ENCODE peak calls at places on chromosomes 3 and 15, in nine cellular contexts. H is right atrium auricular region, A is astrocyte, W is pancreas, G is astrocyte of the cerebellum, L is ovary, O is right lobe of liver, M is fibroblast of mammary gland, N is esophagus muscularis mucosa. U is an unnamed sample.

GRCh38 chr3:76685858-76686257 is 354.0 kb upstream of the ROBO2 start:
- DNase-seq in H (no peak), A (peak), W (no peak), G (no peak), L (no peak), O (no peak), M (no peak), N (no peak), U (no peak)

GRCh38 chr15:48963524-48964113 is at the start of gene SHC4:
- DNase-seq in H (peak), A (peak), W (peak), G (peak), L (peak), O (peak), M (peak), N (no peak), U (peak)

GRCh38 chr15:64525828-64526530 is 65.6 kb downstream of the ZNF609 start:
- DNase-seq in H (no peak), A (peak), W (no peak), G (no peak), L (no peak), O (no peak), M (no peak), N (no peak), U (no peak)

GRCh38 chr3:39381432-39381831 is 1.7 kb upstream of the SLC25A38 start:
- DNase-seq in H (no peak), A (no peak), W (peak), G (no peak), L (no peak), O (no peak), M (no peak), N (no peak), U (no peak)

GRCh38 chr3:172982731-172983364 is 158.2 kb downstream of the SPATA16 start:
- DNase-seq in H (no peak), A (no peak), W (no peak), G (no peak), L (no peak), O (no peak), M (no peak), N (no peak), U (no peak)

GRCh38 chr3:10299175-10299574 is 6.4 kb upstream of the GHRL start:
- DNase-seq in H (no peak), A (no peak), W (no peak), G (no peak), L (no peak), O (no peak), M (peak), N (no peak), U (no peak)

GRCh38 chr3:64871237-64871636 is 183.4 kb upstream of the ADAMTS9 start:
- DNase-seq in H (no peak), A (no peak), W (no peak), G (no peak), L (no peak), O (no peak), M (no peak), N (no peak), U (no peak)

GRCh38 chr3:100913870-100914654 is 79.2 kb downstream of the ABI3BP start:
- DNase-seq in H (peak), A (peak), W (no peak), G (no peak), L (peak), O (no peak), M (peak), N (no peak), U (no peak)

GRCh38 chr15:65298731-65299130 is 2.9 kb downstream of the RNU5A-1 start:
- DNase-seq in H (no peak), A (no peak), W (no peak), G (no peak), L (no peak), O (no peak), M (no peak), N (no peak), U (no peak)

GRCh38 chr3:138199847-138200246 is 12.7 kb downstream of the ARMC8 start:
- DNase-seq in H (no peak), A (no peak), W (no peak), G (no peak), L (no peak), O (no peak), M (no peak), N (no peak), U (no peak)

GRCh38 chr3:148791296-148791695 is 36.3 kb upstream of the CPB1 start:
- DNase-seq in H (no peak), A (peak), W (no peak), G (peak), L (no peak), O (no peak), M (peak), N (no peak), U (peak)

GRCh38 chr15:92391640-92392039 is 2.0 kb upstream of the ST8SIA2 start:
- DNase-seq in H (no peak), A (peak), W (no peak), G (peak), L (no peak), O (no peak), M (peak), N (no peak), U (no peak)

GRCh38 chr15:70494861-70495571 is 268.3 kb downstream of the UACA start:
- DNase-seq in H (no peak), A (peak), W (no peak), G (no peak), L (no peak), O (no peak), M (peak), N (no peak), U (no peak)
- H3K4me3 ChIP-seq in H (no peak), A (no peak), W (no peak), G (no peak), L (no peak), O (no peak), M (no peak), N (no peak), U (no peak)

DNA sequence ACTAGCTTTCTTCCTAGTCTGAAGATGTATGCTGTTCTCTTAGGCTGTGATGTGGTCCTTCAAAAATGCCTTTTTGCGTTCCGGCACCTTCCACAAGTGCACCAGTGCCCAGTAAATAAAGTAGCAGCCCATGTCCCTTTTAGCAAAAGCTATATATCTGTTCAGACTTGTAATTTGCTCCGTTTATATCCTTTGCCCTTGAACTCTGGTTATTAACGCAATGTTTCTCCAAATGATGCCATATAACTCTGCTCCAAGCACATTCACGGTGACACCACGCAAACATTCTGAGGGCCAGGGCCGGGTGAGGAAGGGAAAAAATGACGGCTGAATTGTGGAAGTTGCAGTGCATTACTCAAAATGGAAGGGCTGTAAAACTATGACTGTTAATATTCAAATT is 1001.1 kb upstream of the NR2F2 start:
- DNase-seq in H (no peak), A (no peak), W (no peak), G (no peak), L (peak), O (no peak), M (no peak), N (no peak), U (no peak)
- H3K4me3 ChIP-seq in H (no peak), A (no peak), W (no peak), G (no peak), L (peak), O (peak), M (no peak), N (no peak), U (no peak)

DNA sequence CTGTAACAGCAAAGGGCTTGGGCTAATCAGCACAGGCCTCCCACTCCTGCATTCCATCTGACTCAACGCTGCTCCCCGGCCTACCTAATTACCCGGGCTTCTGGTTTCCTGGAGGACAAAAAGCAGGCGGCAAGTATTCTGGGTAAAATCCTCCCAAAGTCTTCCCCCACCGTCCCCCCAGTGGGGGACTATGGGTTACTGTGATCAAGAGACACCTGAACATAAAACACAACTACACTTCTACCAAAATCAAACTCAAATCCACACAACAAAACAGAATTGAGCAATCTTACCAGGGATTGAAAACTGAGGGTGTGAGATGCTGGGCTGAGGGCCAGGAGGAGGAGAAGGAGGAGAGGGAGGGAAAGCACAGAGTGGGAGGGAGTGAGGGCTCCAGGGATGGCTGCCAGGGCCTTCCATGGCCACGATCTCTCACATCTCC is 8.9 kb upstream of the NCKIPSD start:
- DNase-seq in H (peak), A (peak), W (peak), G (peak), L (peak), O (peak), M (peak), N (no peak), U (peak)
- H3K4me3 ChIP-seq in H (peak), A (peak), W (no peak), G (peak), L (peak), O (no peak), M (peak), N (peak), U (peak)

DNA sequence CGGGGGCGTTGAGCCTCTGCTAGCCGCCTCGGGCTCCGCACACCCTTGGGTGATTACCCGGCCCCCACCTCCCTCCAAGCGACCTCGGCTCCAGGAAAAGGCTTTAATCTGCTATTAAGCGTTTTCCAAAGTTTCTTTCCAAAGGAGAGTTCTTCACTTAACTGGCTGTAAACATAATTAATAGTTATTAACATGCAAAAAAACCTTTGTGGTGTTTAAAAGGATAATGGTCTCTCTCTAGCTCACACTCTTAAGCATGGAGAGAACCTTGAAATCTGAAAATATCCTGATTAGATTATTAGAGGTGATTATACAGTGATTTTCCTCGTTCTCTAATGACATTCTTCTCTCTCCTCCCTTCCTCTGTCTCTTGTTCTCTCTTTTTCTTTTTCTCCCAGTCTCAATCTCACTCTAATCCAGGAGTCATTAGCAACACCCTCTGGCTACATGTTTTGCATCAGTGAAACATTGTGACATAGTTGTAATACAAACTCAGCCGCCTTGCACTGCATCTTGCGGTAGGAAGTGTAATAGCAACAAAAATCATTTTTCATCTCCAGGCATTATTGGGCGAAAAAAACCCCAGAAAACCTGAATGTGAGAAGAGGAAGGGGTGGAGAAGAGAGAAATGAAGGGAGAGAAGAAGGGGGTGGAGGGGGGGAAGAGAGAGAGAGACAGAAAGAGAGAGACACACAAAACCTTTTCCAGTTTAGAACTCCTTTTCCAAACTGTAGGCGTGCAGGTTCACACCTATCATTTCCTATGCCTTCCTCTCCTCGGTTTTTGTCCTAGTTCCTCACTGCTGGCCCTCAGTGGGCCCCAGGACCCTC is 24.4 kb downstream of the NR2F2 start:
- DNase-seq in H (no peak), A (peak), W (no peak), G (no peak), L (no peak), O (no peak), M (peak), N (no peak), U (no peak)
- H3K4me3 ChIP-seq in H (peak), A (peak), W (peak), G (peak), L (peak), O (peak), M (peak), N (peak), U (peak)